ENCODE peak calls at places on chromosomes 13 and 19, in five cellular contexts. One of them, this sample, is unnamed. For H3K9me3 and H3K36me3, the result is how much of the 10 kb centered on the place peaks cover.

GRCh38 chr13:24107955-24108614 is 52.4 kb upstream of the SPATA13 start:
- DNase-seq in HCT116: no peak
- DNase-seq in keratinocyte: no peak
- DNase-seq in neural progenitor cell: no peak
- DNase-seq in esophagus squamous epithelium: no peak
- DNase-seq in this sample: no peak

GRCh38 chr19:50384685-50385535 is 763 bp downstream of the POLD1 start:
- DNase-seq in HCT116: no peak
- DNase-seq in keratinocyte: no peak
- DNase-seq in neural progenitor cell: peak
- DNase-seq in esophagus squamous epithelium: no peak
- DNase-seq in this sample: no peak

GRCh38 chr13:23801141-23801540 is 88.1 kb downstream of the MIPEP start:
- DNase-seq in HCT116: no peak
- DNase-seq in keratinocyte: no peak
- DNase-seq in neural progenitor cell: no peak
- DNase-seq in esophagus squamous epithelium: no peak
- DNase-seq in this sample: no peak

GRCh38 chr13:111202745-111203144 is 87.6 kb downstream of the ARHGEF7 start:
- DNase-seq in HCT116: peak
- DNase-seq in keratinocyte: no peak
- DNase-seq in neural progenitor cell: no peak
- DNase-seq in esophagus squamous epithelium: no peak
- DNase-seq in this sample: no peak

GRCh38 chr13:76223565-76223964 is 587.4 kb downstream of the LMO7 start:
- DNase-seq in HCT116: no peak
- DNase-seq in keratinocyte: no peak
- DNase-seq in neural progenitor cell: peak
- DNase-seq in esophagus squamous epithelium: no peak
- DNase-seq in this sample: no peak

GRCh38 chr13:32040689-32041088 is 9.1 kb downstream of the FRY start:
- DNase-seq in HCT116: no peak
- DNase-seq in keratinocyte: no peak
- DNase-seq in neural progenitor cell: no peak
- DNase-seq in esophagus squamous epithelium: no peak
- DNase-seq in this sample: no peak

GRCh38 chr13:21475115-21475514 is 16.0 kb upstream of the ZDHHC20 start:
- DNase-seq in HCT116: no peak
- DNase-seq in keratinocyte: no peak
- DNase-seq in neural progenitor cell: no peak
- DNase-seq in esophagus squamous epithelium: no peak
- DNase-seq in this sample: no peak

GRCh38 chr13:33676045-33676699 is 141.8 kb upstream of the RFC3 start:
- DNase-seq in HCT116: no peak
- DNase-seq in keratinocyte: no peak
- DNase-seq in neural progenitor cell: no peak
- DNase-seq in esophagus squamous epithelium: no peak
- DNase-seq in this sample: peak

GRCh38 chr19:18507727-18508440 is 14.0 kb downstream of the ELL start:
- DNase-seq in HCT116: no peak
- DNase-seq in keratinocyte: no peak
- DNase-seq in neural progenitor cell: no peak
- DNase-seq in esophagus squamous epithelium: no peak
- DNase-seq in this sample: no peak

GRCh38 chr19:31303262-31303815 is 45.9 kb downstream of the TSHZ3 start:
- DNase-seq in HCT116: no peak
- DNase-seq in keratinocyte: no peak
- DNase-seq in neural progenitor cell: no peak
- DNase-seq in esophagus squamous epithelium: no peak
- DNase-seq in this sample: no peak

GRCh38 chr19:50723069-50723468 is at the start of gene CLEC11A:
- DNase-seq in HCT116: no peak
- DNase-seq in keratinocyte: no peak
- DNase-seq in neural progenitor cell: no peak
- DNase-seq in esophagus squamous epithelium: no peak
- DNase-seq in this sample: no peak

GRCh38 chr13:48258430-48258829 is 25.4 kb downstream of the ITM2B start:
- DNase-seq in HCT116: no peak
- DNase-seq in keratinocyte: no peak
- DNase-seq in neural progenitor cell: no peak
- DNase-seq in esophagus squamous epithelium: no peak
- DNase-seq in this sample: no peak

GRCh38 chr13:71879129-71879535 is 12.1 kb upstream of the DACH1 start:
- DNase-seq in HCT116: peak
- DNase-seq in keratinocyte: no peak
- DNase-seq in neural progenitor cell: peak
- DNase-seq in esophagus squamous epithelium: no peak
- DNase-seq in this sample: peak

GRCh38 chr13:26074706-26075105 is 22.9 kb upstream of the SHISA2 start:
- DNase-seq in HCT116: no peak
- DNase-seq in keratinocyte: no peak
- DNase-seq in neural progenitor cell: no peak
- DNase-seq in esophagus squamous epithelium: no peak
- DNase-seq in this sample: no peak

GRCh38 chr19:44580366-44580895 is 32.9 kb upstream of the IGSF23 start:
- DNase-seq in HCT116: no peak
- DNase-seq in keratinocyte: no peak
- DNase-seq in neural progenitor cell: no peak
- DNase-seq in esophagus squamous epithelium: no peak
- DNase-seq in this sample: no peak

GRCh38 chr13:48531416-48532145 is 1.3 kb downstream of the RCBTB2 start:
- DNase-seq in HCT116: no peak
- DNase-seq in keratinocyte: no peak
- DNase-seq in neural progenitor cell: peak
- DNase-seq in esophagus squamous epithelium: no peak
- DNase-seq in this sample: no peak

GRCh38 chr13:39575641-39576238 is 27.3 kb downstream of the LHFPL6 start:
- DNase-seq in HCT116: no peak
- DNase-seq in keratinocyte: no peak
- DNase-seq in neural progenitor cell: no peak
- DNase-seq in esophagus squamous epithelium: no peak
- DNase-seq in this sample: no peak

GRCh38 chr13:41905600-41906254 is 55.2 kb downstream of the VWA8 start:
- DNase-seq in HCT116: peak
- DNase-seq in keratinocyte: peak
- DNase-seq in neural progenitor cell: peak
- DNase-seq in esophagus squamous epithelium: no peak
- DNase-seq in this sample: no peak

DNA sequence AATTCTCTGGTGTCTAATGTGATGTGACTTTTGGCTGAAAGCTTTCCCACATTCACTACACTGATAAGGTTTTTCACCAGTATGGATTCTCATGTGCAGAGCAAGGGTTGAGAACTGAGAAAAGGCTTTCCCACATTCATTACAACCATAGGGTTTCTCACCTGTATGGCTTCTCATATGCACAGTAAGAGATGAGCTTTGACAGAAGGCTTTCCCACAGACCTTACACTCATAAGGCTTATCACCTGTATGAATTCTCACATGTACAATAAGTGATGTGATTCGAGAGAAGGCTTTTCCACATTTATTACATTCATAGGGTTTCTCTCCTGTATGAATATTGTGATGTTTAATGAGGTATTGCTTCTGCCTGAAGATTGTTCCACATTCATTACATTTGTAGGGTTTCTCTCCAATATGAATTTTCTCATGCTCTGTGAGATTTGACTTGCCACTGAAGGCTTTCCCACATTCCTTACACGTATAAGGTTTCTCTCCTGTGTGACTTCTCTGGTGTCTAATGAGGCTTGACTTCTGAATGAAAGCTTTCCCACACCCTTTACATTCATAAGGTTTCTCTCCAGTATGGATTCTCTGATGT is 14.0 kb downstream of the ZNF260 start:
- DNase-seq in HCT116: no peak
- DNase-seq in keratinocyte: no peak
- DNase-seq in neural progenitor cell: no peak
- DNase-seq in esophagus squamous epithelium: no peak
- DNase-seq in this sample: no peak
- H3K9me3 ChIP-seq in HCT116: under half
- H3K9me3 ChIP-seq in keratinocyte: under half
- H3K9me3 ChIP-seq in neural progenitor cell: half or more
- H3K9me3 ChIP-seq in esophagus squamous epithelium: under half
- H3K9me3 ChIP-seq in this sample: under half

GRCh38 chr13:102195566-102196462 is 206.0 kb downstream of the FGF14 start:
- DNase-seq in HCT116: no peak
- DNase-seq in keratinocyte: no peak
- DNase-seq in neural progenitor cell: no peak
- DNase-seq in esophagus squamous epithelium: no peak
- DNase-seq in this sample: no peak

GRCh38 chr13:102191951-102192461 is 209.8 kb downstream of the FGF14 start:
- DNase-seq in HCT116: no peak
- DNase-seq in keratinocyte: peak
- DNase-seq in neural progenitor cell: peak
- DNase-seq in esophagus squamous epithelium: no peak
- DNase-seq in this sample: no peak

GRCh38 chr13:102198418-102199322 is 203.2 kb downstream of the FGF14 start:
- DNase-seq in HCT116: no peak
- DNase-seq in keratinocyte: no peak
- DNase-seq in neural progenitor cell: no peak
- DNase-seq in esophagus squamous epithelium: no peak
- DNase-seq in this sample: no peak

GRCh38 chr13:102197193-102197592 is 204.7 kb downstream of the FGF14 start:
- DNase-seq in HCT116: no peak
- DNase-seq in keratinocyte: no peak
- DNase-seq in neural progenitor cell: peak
- DNase-seq in esophagus squamous epithelium: no peak
- DNase-seq in this sample: peak
- TF ChIP-seq CTCF in HCT116: no peak
- TF ChIP-seq CTCF in keratinocyte: peak
- TF ChIP-seq CTCF in neural progenitor cell: peak
- TF ChIP-seq CTCF in esophagus squamous epithelium: no peak
- TF ChIP-seq CTCF in this sample: peak

DNA sequence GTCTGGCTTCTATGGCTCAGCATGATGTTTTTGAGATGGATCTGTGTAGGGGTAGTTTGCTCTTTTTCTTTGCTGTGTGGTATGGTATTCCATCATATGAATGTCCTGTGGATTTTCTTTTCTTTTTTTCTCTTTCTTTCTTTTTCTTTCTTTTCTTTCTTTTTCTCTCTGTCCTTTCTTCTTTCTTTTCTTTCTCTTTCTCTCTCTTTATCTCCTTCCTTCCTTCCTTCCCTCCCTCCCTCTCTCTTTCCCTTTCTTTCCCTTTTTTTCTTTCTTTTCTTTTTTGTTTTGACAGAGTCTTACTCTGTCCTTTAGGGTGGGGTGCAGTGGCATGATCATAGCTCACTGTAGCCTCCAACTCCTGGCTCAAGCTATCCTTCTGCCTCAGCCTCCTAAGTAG is 9.0 kb upstream of the HNRNPUL1 start:
- DNase-seq in HCT116: no peak
- DNase-seq in keratinocyte: no peak
- DNase-seq in neural progenitor cell: no peak
- DNase-seq in esophagus squamous epithelium: no peak
- DNase-seq in this sample: no peak
- H3K36me3 ChIP-seq in HCT116: half or more
- H3K36me3 ChIP-seq in keratinocyte: under half
- H3K36me3 ChIP-seq in neural progenitor cell: under half
- H3K36me3 ChIP-seq in esophagus squamous epithelium: half or more
- H3K36me3 ChIP-seq in this sample: under half

DNA sequence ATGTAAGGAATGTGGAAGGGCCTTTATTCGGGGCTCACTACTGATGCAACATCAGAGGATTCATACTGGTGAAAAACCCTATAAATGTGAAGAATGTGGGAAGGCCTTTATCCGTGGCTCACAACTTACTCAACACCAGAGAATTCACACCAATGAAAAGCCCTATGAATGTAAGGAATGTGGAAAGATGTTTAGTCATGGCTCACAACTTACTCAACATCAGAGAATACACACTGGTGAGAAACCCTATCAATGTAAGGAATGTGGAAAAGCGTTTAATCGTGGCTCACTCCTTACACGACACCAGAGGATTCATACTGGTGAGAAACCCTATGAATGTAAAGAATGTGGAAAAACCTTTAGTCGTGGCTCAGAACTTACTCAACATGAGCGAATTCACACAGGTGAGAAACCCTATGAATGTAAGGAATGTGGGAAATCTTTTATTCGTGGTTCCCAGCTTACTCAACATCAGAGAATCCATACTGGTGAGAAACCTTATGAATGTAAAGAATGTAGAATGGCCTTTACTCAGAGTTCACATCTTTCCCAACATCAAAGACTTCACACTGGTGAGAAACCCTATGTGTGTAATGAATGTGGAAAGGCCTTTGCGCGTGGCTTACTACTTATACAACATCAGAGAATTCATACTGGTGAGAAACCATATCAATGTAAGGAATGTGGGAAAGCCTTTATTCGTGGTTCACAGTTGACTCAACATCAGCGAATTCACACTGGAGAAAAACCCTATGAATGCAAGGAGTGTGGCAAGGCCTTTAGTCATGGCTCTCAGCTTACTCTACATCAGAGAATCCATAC is 44.3 kb downstream of the ZNF585A start:
- DNase-seq in HCT116: no peak
- DNase-seq in keratinocyte: no peak
- DNase-seq in neural progenitor cell: no peak
- DNase-seq in esophagus squamous epithelium: no peak
- DNase-seq in this sample: no peak
- H3K9me3 ChIP-seq in HCT116: under half
- H3K9me3 ChIP-seq in keratinocyte: under half
- H3K9me3 ChIP-seq in neural progenitor cell: half or more
- H3K9me3 ChIP-seq in esophagus squamous epithelium: under half
- H3K9me3 ChIP-seq in this sample: half or more

GRCh38 chr13:95540848-95541247 is 11.7 kb upstream of the CLDN10 start:
- DNase-seq in HCT116: no peak
- DNase-seq in keratinocyte: no peak
- DNase-seq in neural progenitor cell: no peak
- DNase-seq in esophagus squamous epithelium: no peak
- DNase-seq in this sample: peak

GRCh38 chr13:95533545-95534135 is 18.9 kb upstream of the CLDN10 start:
- DNase-seq in HCT116: no peak
- DNase-seq in keratinocyte: no peak
- DNase-seq in neural progenitor cell: peak
- DNase-seq in esophagus squamous epithelium: no peak
- DNase-seq in this sample: no peak

GRCh38 chr13:95541308-95541707 is 11.2 kb upstream of the CLDN10 start:
- DNase-seq in HCT116: no peak
- DNase-seq in keratinocyte: no peak
- DNase-seq in neural progenitor cell: no peak
- DNase-seq in esophagus squamous epithelium: no peak
- DNase-seq in this sample: no peak

GRCh38 chr13:95535243-95535642 is 17.3 kb upstream of the CLDN10 start:
- DNase-seq in HCT116: peak
- DNase-seq in keratinocyte: peak
- DNase-seq in neural progenitor cell: no peak
- DNase-seq in esophagus squamous epithelium: no peak
- DNase-seq in this sample: no peak

DNA sequence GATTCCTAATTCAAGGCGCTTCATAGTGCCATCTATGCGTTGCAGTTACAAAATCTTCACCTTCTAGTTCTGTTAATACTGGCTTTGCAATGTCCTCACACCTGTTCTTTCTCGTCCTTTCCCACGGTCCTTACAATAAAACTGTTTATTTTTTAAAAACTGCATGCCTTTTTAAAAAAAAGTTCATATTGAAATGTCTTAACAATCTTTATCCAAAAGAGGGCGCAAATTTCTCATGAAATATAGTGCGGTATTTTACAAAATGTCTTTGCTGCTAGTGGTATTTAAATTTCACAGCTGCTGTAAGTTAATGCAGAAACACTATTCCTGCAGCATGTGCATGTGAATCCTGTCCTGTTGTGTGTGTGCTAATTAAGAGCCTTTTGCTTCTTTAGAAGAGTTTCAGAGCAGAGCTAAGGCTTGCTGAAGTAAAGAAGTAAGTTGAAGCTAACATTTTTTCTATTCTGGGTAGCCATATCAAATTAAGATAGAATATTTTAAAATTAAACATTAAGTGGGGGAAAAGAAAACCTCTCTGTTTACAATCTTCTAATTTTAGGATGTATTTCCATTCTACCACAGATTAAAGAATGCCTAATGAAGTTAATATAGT is 15.8 kb upstream of the CLDN10 start:
- DNase-seq in HCT116: peak
- DNase-seq in keratinocyte: no peak
- DNase-seq in neural progenitor cell: no peak
- DNase-seq in esophagus squamous epithelium: no peak
- DNase-seq in this sample: no peak
- TF ChIP-seq CTCF in HCT116: peak
- TF ChIP-seq CTCF in keratinocyte: peak
- TF ChIP-seq CTCF in neural progenitor cell: peak
- TF ChIP-seq CTCF in esophagus squamous epithelium: no peak
- TF ChIP-seq CTCF in this sample: peak

This sample was measured in WERI-Rb-1.